ENCODE peak calls at places on chromosomes 13 and 19, in four cellular contexts. One of them, this sample, is unnamed.

GRCh38 chr19:49823472-49823871 is 5.4 kb downstream of the MED25 start:
- DNase-seq in H1: no peak
- DNase-seq in testis: no peak
- DNase-seq in A549: no peak
- DNase-seq in this sample: no peak

GRCh38 chr19:6788896-6789295 is 16.4 kb downstream of the VAV1 start:
- DNase-seq in H1: no peak
- DNase-seq in testis: no peak
- DNase-seq in A549: no peak
- DNase-seq in this sample: no peak

GRCh38 chr19:7109678-7110289 is 40.3 kb downstream of the ZNF557 start:
- DNase-seq in H1: peak
- DNase-seq in testis: peak
- DNase-seq in A549: no peak
- DNase-seq in this sample: no peak

GRCh38 chr13:73082471-73082870 is 23.7 kb downstream of the KLF5 start:
- DNase-seq in H1: no peak
- DNase-seq in testis: no peak
- DNase-seq in A549: no peak
- DNase-seq in this sample: no peak

GRCh38 chr13:23147827-23148226 is 33.0 kb upstream of the SGCG start:
- DNase-seq in H1: peak
- DNase-seq in testis: peak
- DNase-seq in A549: no peak
- DNase-seq in this sample: no peak

GRCh38 chr13:98060282-98060681 is 82.6 kb upstream of the FARP1 start:
- DNase-seq in H1: no peak
- DNase-seq in testis: no peak
- DNase-seq in A549: no peak
- DNase-seq in this sample: no peak

GRCh38 chr19:18479964-18480723 is 41.7 kb downstream of the ELL start:
- DNase-seq in H1: no peak
- DNase-seq in testis: peak
- DNase-seq in A549: no peak
- DNase-seq in this sample: no peak

GRCh38 chr19:51687791-51688664 is 5.1 kb upstream of the SPACA6 start:
- DNase-seq in H1: peak
- DNase-seq in testis: peak
- DNase-seq in A549: peak
- DNase-seq in this sample: no peak

GRCh38 chr19:13102666-13103584 is at the start of gene LYL1:
- DNase-seq in H1: peak
- DNase-seq in testis: peak
- DNase-seq in A549: no peak
- DNase-seq in this sample: peak

GRCh38 chr13:48159436-48160225 is 64.7 kb upstream of the MED4 start:
- DNase-seq in H1: no peak
- DNase-seq in testis: no peak
- DNase-seq in A549: no peak
- DNase-seq in this sample: no peak

GRCh38 chr13:102561933-102562332 is 34.9 kb upstream of the TPP2 start:
- DNase-seq in H1: no peak
- DNase-seq in testis: no peak
- DNase-seq in A549: no peak
- DNase-seq in this sample: no peak

GRCh38 chr13:48630791-48631190 is 22.9 kb upstream of the CYSLTR2 start:
- DNase-seq in H1: no peak
- DNase-seq in testis: no peak
- DNase-seq in A549: no peak
- DNase-seq in this sample: no peak

GRCh38 chr13:25756251-25756650 is 295.6 kb downstream of the SHISA2 start:
- DNase-seq in H1: no peak
- DNase-seq in testis: no peak
- DNase-seq in A549: no peak
- DNase-seq in this sample: no peak

GRCh38 chr19:44904426-44904994 is 1.1 kb upstream of the APOE start:
- DNase-seq in H1: peak
- DNase-seq in testis: no peak
- DNase-seq in A549: no peak
- DNase-seq in this sample: no peak

GRCh38 chr19:44905437-44906160 is at the start of gene APOE:
- DNase-seq in H1: peak
- DNase-seq in testis: peak
- DNase-seq in A549: no peak
- DNase-seq in this sample: peak

GRCh38 chr19:44900328-44901244 is 5.0 kb upstream of the APOE start:
- DNase-seq in H1: no peak
- DNase-seq in testis: no peak
- DNase-seq in A549: no peak
- DNase-seq in this sample: no peak

GRCh38 chr19:44903216-44903601 is 2.4 kb upstream of the APOE start:
- DNase-seq in H1: no peak
- DNase-seq in testis: no peak
- DNase-seq in A549: no peak
- DNase-seq in this sample: no peak

GRCh38 chr19:44903602-44904425 is 1.8 kb upstream of the APOE start:
- DNase-seq in H1: peak
- DNase-seq in testis: peak
- DNase-seq in A549: peak
- DNase-seq in this sample: peak
- TF ChIP-seq POLR2A in H1: peak
- TF ChIP-seq POLR2A in testis: no peak
- TF ChIP-seq POLR2A in A549: no peak
- TF ChIP-seq POLR2A in this sample: no peak

DNA sequence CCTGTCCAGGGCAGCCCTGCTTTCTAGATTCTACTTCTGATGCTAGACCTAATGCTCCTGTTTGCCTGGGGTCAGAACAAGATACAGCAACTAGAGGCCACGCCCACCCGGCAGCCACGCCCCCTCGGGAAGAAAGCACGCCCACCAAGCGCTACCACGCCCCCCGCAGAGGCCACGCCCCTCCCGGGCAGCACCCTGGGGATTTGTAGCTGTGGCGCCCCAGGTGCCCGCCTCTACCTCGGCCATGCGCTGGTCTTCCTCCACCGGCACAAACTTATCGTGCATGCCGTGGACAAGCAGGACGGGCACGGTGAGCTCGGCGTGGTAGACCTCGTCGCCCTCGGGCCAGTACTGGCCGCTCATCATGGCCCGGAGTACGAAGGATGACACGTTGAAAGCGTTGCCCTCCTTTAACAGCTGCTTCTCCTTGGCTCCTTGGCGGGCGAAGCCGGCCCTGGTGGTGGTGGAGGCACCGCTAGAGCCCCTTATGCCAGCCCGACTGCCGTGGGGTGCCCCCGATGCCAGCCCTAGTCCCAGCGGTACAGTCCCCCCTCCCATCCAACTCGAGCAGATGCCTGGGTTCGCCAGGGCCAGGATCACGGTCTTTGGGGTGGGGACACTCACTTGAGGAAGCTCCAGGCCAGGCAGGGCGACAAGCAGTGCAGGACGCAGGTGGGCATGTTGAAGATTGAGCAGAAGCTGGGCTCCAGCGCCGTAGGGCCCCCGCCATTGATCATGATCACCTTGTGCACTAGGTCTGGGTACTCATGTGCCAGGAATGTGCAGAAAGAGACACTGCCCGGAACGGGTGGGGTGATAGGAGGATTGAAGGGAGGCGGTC is 9.0 kb downstream of the ABHD8 start:
- DNase-seq in H1: peak
- DNase-seq in testis: peak
- DNase-seq in A549: peak
- DNase-seq in this sample: no peak
- TF ChIP-seq POLR2A in H1: no peak
- TF ChIP-seq POLR2A in testis: no peak
- TF ChIP-seq POLR2A in A549: no peak
- TF ChIP-seq POLR2A in this sample: no peak

DNA sequence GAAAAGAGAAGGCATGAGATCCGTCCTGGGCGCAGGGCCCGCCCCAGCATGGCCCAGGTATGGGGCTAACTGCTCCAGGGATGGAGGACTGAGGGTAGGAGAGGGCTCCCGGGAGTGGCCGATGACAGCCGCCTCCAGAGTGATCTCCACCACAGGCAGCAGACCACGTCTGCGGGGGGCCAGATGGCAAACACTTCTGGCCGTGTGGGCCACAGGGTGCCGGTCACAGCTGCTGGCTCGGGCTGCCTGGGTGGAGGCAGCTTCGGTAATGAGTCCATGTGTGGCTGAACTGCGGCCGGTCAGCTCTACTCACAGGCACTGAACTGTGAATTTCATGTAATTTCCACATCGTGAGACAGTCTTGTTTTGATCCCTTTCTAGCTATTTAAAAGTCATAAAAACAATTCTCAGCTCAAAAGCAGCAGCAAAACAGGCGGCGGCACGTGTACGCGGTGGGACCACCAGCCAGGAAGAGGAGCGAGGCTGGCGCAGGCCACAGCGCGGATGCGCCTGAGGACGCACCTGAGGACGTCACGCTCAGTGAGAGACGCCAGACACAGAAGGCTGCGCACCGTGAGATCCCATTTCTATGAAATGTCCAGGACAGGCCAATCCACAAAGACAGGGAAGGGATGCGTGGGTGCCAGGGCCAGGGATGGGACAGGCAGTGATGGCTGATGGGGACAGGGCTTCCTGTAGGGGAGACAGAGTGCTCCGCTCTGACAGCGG is 4.0 kb downstream of the LSM7 start:
- DNase-seq in H1: no peak
- DNase-seq in testis: no peak
- DNase-seq in A549: no peak
- DNase-seq in this sample: no peak
- TF ChIP-seq POLR2A in H1: no peak
- TF ChIP-seq POLR2A in testis: no peak
- TF ChIP-seq POLR2A in A549: no peak
- TF ChIP-seq POLR2A in this sample: no peak

DNA sequence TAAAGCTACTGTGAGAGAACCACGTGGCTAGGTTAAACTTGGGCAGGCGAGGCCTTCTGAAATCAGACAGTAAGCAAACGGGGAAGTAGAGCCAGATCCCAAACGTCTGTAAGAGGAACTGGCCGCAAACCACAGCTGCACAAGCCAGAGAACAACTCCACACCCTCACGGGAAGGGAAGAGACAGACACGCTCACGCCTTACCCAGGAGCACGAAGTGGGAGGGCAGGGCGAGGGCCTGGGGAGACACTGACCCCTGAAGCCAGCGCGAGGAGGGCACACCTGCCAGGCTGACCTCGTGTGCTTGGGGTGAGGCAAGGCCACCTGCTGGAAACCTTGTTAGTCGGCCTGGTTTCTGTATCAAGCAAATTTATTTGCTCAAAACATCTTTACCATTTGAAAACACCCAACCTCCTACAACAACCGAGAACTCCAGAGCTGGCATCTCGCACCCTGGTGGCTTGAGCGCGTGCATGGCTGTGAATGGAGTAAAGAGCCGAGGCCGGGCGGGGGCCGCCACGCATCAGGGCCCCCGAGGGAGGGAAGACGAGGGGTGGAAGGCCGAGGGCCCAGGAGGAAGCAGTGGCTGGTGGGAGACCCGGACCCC is 7.3 kb downstream of the POLR2E start:
- DNase-seq in H1: no peak
- DNase-seq in testis: peak
- DNase-seq in A549: no peak
- DNase-seq in this sample: no peak
- TF ChIP-seq POLR2A in H1: no peak
- TF ChIP-seq POLR2A in testis: no peak
- TF ChIP-seq POLR2A in A549: no peak
- TF ChIP-seq POLR2A in this sample: no peak

GRCh38 chr13:80515296-80515695 is 174.4 kb upstream of the SPRY2 start:
- DNase-seq in H1: no peak
- DNase-seq in testis: no peak
- DNase-seq in A549: no peak
- DNase-seq in this sample: no peak
- TF ChIP-seq POLR2A in H1: no peak
- TF ChIP-seq POLR2A in testis: no peak
- TF ChIP-seq POLR2A in A549: no peak
- TF ChIP-seq POLR2A in this sample: no peak

This sample was measured in right lobe of liver.